ENCODE peak calls at places on chromosomes 3 and 15, in five cellular contexts. One of them, this sample, is unnamed.

GRCh38 chr15:35000511-35000910 is 12.4 kb upstream of the ZNF770 start:
- DNase-seq in fibroblast of lung: peak
- DNase-seq in AG04449: no peak
- DNase-seq in uterus: no peak
- DNase-seq in Calu3: no peak
- DNase-seq in this sample: peak

GRCh38 chr15:60788514-60789091 is 309.7 kb upstream of the ICE2 start:
- DNase-seq in Calu3: no peak
- DNase-seq in uterus: peak
- DNase-seq in AG04449: no peak
- DNase-seq in fibroblast of lung: peak
- DNase-seq in this sample: no peak

GRCh38 chr15:51227967-51228783 is 110.2 kb downstream of the CYP19A1 start:
- DNase-seq in fibroblast of lung: peak
- DNase-seq in Calu3: peak
- DNase-seq in AG04449: peak
- DNase-seq in uterus: no peak
- DNase-seq in this sample: peak

GRCh38 chr15:31504462-31504839 is 177.8 kb downstream of the KLF13 start:
- DNase-seq in AG04449: no peak
- DNase-seq in fibroblast of lung: no peak
- DNase-seq in Calu3: no peak
- DNase-seq in uterus: no peak
- DNase-seq in this sample: no peak

GRCh38 chr3:191434036-191434435 is 26.9 kb upstream of the PYDC2 start:
- DNase-seq in Calu3: no peak
- DNase-seq in uterus: no peak
- DNase-seq in AG04449: no peak
- DNase-seq in fibroblast of lung: no peak
- DNase-seq in this sample: no peak

GRCh38 chr3:160169139-160169830 is 55.9 kb upstream of the C3orf80 start:
- DNase-seq in fibroblast of lung: peak
- DNase-seq in Calu3: no peak
- DNase-seq in uterus: no peak
- DNase-seq in AG04449: peak
- DNase-seq in this sample: peak

GRCh38 chr3:107942244-107942643 is 148.6 kb downstream of the CD47 start:
- DNase-seq in Calu3: no peak
- DNase-seq in uterus: no peak
- DNase-seq in fibroblast of lung: no peak
- DNase-seq in AG04449: no peak
- DNase-seq in this sample: no peak

GRCh38 chr3:138861755-138862333 is 27.1 kb upstream of the PIK3CB start:
- DNase-seq in uterus: no peak
- DNase-seq in AG04449: peak
- DNase-seq in fibroblast of lung: peak
- DNase-seq in Calu3: peak
- DNase-seq in this sample: peak

GRCh38 chr3:55595420-55595819 is 108.3 kb upstream of the WNT5A start:
- DNase-seq in uterus: no peak
- DNase-seq in Calu3: no peak
- DNase-seq in fibroblast of lung: no peak
- DNase-seq in AG04449: no peak
- DNase-seq in this sample: no peak

GRCh38 chr15:79243723-79244122 is 38.8 kb upstream of the ANKRD34C start:
- DNase-seq in fibroblast of lung: no peak
- DNase-seq in uterus: no peak
- DNase-seq in Calu3: no peak
- DNase-seq in AG04449: no peak
- DNase-seq in this sample: no peak

GRCh38 chr3:111592941-111593340 is 2.2 kb downstream of the ZBED2 start:
- DNase-seq in AG04449: no peak
- DNase-seq in fibroblast of lung: no peak
- DNase-seq in uterus: no peak
- DNase-seq in Calu3: no peak
- DNase-seq in this sample: no peak

GRCh38 chr3:152054315-152054714 is 180.9 kb downstream of the SUCNR1 start:
- DNase-seq in uterus: no peak
- DNase-seq in Calu3: no peak
- DNase-seq in AG04449: no peak
- DNase-seq in fibroblast of lung: no peak
- DNase-seq in this sample: no peak

GRCh38 chr3:74591946-74592345 is 22.5 kb downstream of the CNTN3 start:
- DNase-seq in AG04449: no peak
- DNase-seq in Calu3: no peak
- DNase-seq in uterus: no peak
- DNase-seq in fibroblast of lung: peak
- DNase-seq in this sample: no peak

GRCh38 chr3:134517796-134518195 is 31.9 kb downstream of the CEP63 start:
- DNase-seq in fibroblast of lung: peak
- DNase-seq in uterus: no peak
- DNase-seq in AG04449: no peak
- DNase-seq in Calu3: no peak
- DNase-seq in this sample: no peak

GRCh38 chr3:49022751-49023171 is 840 bp downstream of the NDUFAF3 start:
- DNase-seq in AG04449: no peak
- DNase-seq in Calu3: no peak
- DNase-seq in uterus: no peak
- DNase-seq in fibroblast of lung: no peak
- DNase-seq in this sample: no peak

GRCh38 chr15:91520848-91521247 is 332.7 kb upstream of the SLCO3A1 start:
- DNase-seq in AG04449: no peak
- DNase-seq in Calu3: no peak
- DNase-seq in fibroblast of lung: no peak
- DNase-seq in uterus: no peak
- DNase-seq in this sample: no peak

GRCh38 chr3:127547761-127548605 is 42.5 kb downstream of the TPRA1 start:
- DNase-seq in fibroblast of lung: peak
- DNase-seq in Calu3: peak
- DNase-seq in AG04449: no peak
- DNase-seq in uterus: peak
- DNase-seq in this sample: no peak

GRCh38 chr3:32460031-32460749 is 42.5 kb downstream of the CMTM6 start:
- DNase-seq in AG04449: no peak
- DNase-seq in uterus: no peak
- DNase-seq in Calu3: no peak
- DNase-seq in fibroblast of lung: no peak
- DNase-seq in this sample: no peak

GRCh38 chr3:175489406-175489805 is 630.3 kb downstream of the NAALADL2 start:
- DNase-seq in uterus: no peak
- DNase-seq in Calu3: no peak
- DNase-seq in fibroblast of lung: no peak
- DNase-seq in AG04449: no peak
- DNase-seq in this sample: no peak

GRCh38 chr3:99783009-99783573 is 34.6 kb upstream of the CMSS1 start:
- DNase-seq in AG04449: peak
- DNase-seq in Calu3: no peak
- DNase-seq in uterus: no peak
- DNase-seq in fibroblast of lung: peak
- DNase-seq in this sample: peak

GRCh38 chr15:49863431-49864205 is 242.8 kb downstream of the DTWD1 start:
- DNase-seq in uterus: no peak
- DNase-seq in AG04449: peak
- DNase-seq in fibroblast of lung: peak
- DNase-seq in Calu3: no peak
- DNase-seq in this sample: no peak

GRCh38 chr15:69782809-69783208 is 314.9 kb downstream of the TLE3 start:
- DNase-seq in uterus: no peak
- DNase-seq in Calu3: no peak
- DNase-seq in fibroblast of lung: no peak
- DNase-seq in AG04449: no peak
- DNase-seq in this sample: no peak

GRCh38 chr3:100001083-100001482 is 113.2 kb downstream of the FILIP1L start:
- DNase-seq in fibroblast of lung: no peak
- DNase-seq in AG04449: no peak
- DNase-seq in Calu3: no peak
- DNase-seq in uterus: no peak
- DNase-seq in this sample: no peak

GRCh38 chr15:99452728-99453643 is 112.8 kb upstream of the MEF2A start:
- DNase-seq in Calu3: peak
- DNase-seq in uterus: peak
- DNase-seq in fibroblast of lung: peak
- DNase-seq in AG04449: no peak
- DNase-seq in this sample: no peak

GRCh38 chr3:48502728-48503168 is 1.2 kb downstream of the SHISA5 start:
- DNase-seq in Calu3: no peak
- DNase-seq in uterus: peak
- DNase-seq in AG04449: no peak
- DNase-seq in fibroblast of lung: no peak
- DNase-seq in this sample: no peak

GRCh38 chr3:94561094-94561493 is 498.2 kb downstream of the NSUN3 start:
- DNase-seq in uterus: no peak
- DNase-seq in Calu3: no peak
- DNase-seq in fibroblast of lung: no peak
- DNase-seq in AG04449: no peak
- DNase-seq in this sample: no peak

GRCh38 chr3:45591547-45591912 is 3.0 kb upstream of the LIMD1 start:
- DNase-seq in AG04449: no peak
- DNase-seq in uterus: no peak
- DNase-seq in Calu3: no peak
- DNase-seq in fibroblast of lung: no peak
- DNase-seq in this sample: no peak

GRCh38 chr15:78056714-78057269 is 20.7 kb downstream of the TBC1D2B start:
- DNase-seq in AG04449: no peak
- DNase-seq in uterus: no peak
- DNase-seq in Calu3: peak
- DNase-seq in fibroblast of lung: peak
- DNase-seq in this sample: no peak

GRCh38 chr15:76349301-76350070 is 12.9 kb downstream of the ISL2 start:
- DNase-seq in fibroblast of lung: no peak
- DNase-seq in AG04449: no peak
- DNase-seq in Calu3: no peak
- DNase-seq in uterus: no peak
- DNase-seq in this sample: no peak

GRCh38 chr15:62997441-62997840 is 45.1 kb upstream of the TPM1 start:
- DNase-seq in uterus: no peak
- DNase-seq in Calu3: no peak
- DNase-seq in AG04449: no peak
- DNase-seq in fibroblast of lung: no peak
- DNase-seq in this sample: no peak

DNA sequence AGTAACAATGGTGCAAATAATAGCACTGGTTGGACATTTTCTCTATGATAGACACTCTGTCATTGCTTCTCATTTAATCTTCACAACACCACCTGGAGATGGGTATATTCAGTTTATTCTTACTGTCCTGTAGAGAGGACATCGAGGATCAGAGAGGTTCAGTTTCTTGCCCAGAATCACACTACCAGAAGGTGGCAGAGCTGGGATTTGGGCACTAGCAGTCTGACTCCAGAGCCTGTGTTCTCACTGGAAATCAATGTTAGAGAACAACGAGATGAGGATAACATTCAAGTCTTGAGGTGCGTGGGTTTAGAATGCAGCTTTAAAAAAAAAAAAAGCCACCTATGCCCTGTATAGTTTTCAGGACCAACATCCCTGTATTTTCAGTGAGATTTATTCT is 127.8 kb downstream of the SYNPR start:
- DNase-seq in Calu3: peak
- DNase-seq in fibroblast of lung: no peak
- DNase-seq in uterus: no peak
- DNase-seq in AG04449: no peak
- DNase-seq in this sample: no peak
- TF ChIP-seq CTCF in Calu3: no peak
- TF ChIP-seq CTCF in fibroblast of lung: no peak
- TF ChIP-seq CTCF in uterus: no peak
- TF ChIP-seq CTCF in AG04449: no peak
- TF ChIP-seq CTCF in this sample: no peak

GRCh38 chr3:71510485-71510884 is 73.0 kb downstream of the FOXP1 start:
- DNase-seq in Calu3: no peak
- DNase-seq in fibroblast of lung: peak
- DNase-seq in uterus: no peak
- DNase-seq in AG04449: peak
- DNase-seq in this sample: no peak
- TF ChIP-seq CTCF in Calu3: no peak
- TF ChIP-seq CTCF in fibroblast of lung: peak
- TF ChIP-seq CTCF in uterus: no peak
- TF ChIP-seq CTCF in AG04449: peak
- TF ChIP-seq CTCF in this sample: peak

DNA sequence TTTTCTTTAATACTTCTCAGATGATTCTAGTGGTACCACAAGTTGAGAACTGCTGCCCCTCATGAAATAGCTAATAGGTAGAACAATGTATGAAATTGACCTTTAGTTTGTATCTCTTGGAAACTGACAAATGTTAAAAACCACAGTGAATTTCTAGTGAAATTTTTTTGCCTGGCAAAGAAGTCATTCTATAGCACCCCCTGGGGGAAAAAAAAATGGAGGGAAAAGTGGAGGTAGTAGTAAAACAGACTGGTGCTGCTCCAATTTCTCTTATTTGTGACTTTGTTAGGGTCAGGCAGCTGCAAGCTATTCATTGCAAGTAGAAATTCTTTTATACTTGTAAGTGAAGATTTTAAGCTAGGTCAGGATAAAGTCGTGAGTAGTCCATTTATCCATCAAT is 605.0 kb downstream of the NLGN1 start:
- DNase-seq in AG04449: no peak
- DNase-seq in uterus: no peak
- DNase-seq in fibroblast of lung: no peak
- DNase-seq in Calu3: peak
- DNase-seq in this sample: no peak
- TF ChIP-seq CTCF in AG04449: no peak
- TF ChIP-seq CTCF in uterus: no peak
- TF ChIP-seq CTCF in fibroblast of lung: peak
- TF ChIP-seq CTCF in Calu3: peak
- TF ChIP-seq CTCF in this sample: peak

DNA sequence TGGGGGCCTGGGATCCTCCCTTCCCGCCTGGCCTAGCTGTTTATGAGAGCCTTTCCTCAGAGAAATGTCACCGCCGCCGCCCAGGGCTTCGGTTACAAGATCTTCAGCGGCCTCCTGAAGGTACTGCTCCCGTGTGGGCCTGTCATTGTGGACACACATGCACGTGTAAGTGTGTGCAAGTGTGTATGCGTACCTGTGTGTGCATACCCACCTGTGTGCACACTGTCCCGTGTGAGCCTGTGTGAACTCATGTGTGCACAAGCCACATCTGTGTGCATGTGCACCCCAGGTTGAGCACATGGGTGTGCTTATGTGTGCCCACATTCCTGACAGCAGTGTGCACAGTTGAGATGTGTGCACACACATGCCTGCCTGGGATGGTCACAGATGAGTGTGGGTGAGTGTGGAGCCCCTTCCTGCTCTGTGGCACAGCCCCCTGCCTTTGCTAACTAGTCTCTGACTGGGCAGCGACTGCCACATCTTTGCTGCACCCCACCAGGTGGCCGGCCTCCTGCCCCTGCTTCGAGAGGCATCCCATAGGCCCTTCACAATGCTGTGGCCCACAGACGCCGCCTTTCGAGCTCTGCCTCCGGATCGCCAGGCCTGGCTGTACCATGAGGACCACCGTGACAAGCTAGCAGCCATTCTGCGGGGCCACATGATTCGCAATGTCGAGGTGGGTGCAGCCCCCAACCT is 14.1 kb downstream of the NT5DC2 start:
- DNase-seq in Calu3: no peak
- DNase-seq in AG04449: no peak
- DNase-seq in fibroblast of lung: no peak
- DNase-seq in uterus: no peak
- DNase-seq in this sample: no peak
- TF ChIP-seq CTCF in Calu3: no peak
- TF ChIP-seq CTCF in AG04449: no peak
- TF ChIP-seq CTCF in fibroblast of lung: no peak
- TF ChIP-seq CTCF in uterus: no peak
- TF ChIP-seq CTCF in this sample: no peak